ENCODE peak calls at places on chromosome 2, in five cellular contexts. R, W, O, K and G are unnamed samples.
A peak's percentile ranks its signal among the peaks of the same experiment; 100 is the strongest.

GRCh38 chr2:206045251-206045650 is 40.7 kb downstream of the INO80D start:
- DNase-seq in K (no peak), W (no peak), R (no peak), O (no peak), G (no peak)

GRCh38 chr2:166900700-166901099 is 12.4 kb downstream of the XIRP2 start:
- DNase-seq in W (no peak), O (no peak), R (no peak), K (no peak), G (peak; percentile 67)

GRCh38 chr2:182103531-182103930 is 117.9 kb downstream of the PPP1R1C start:
- DNase-seq in R (no peak), O (no peak), K (no peak), W (no peak), G (no peak)

GRCh38 chr2:217331577-217332139 is 471.8 kb upstream of the TNP1 start:
- DNase-seq in R (no peak), O (no peak), W (no peak), K (no peak), G (peak; percentile 99)

GRCh38 chr2:193584522-193584938 is 1389.8 kb upstream of the TMEFF2 start:
- DNase-seq in O (peak; percentile 51), K (no peak), W (peak; percentile 15), R (peak; percentile 15), G (peak; percentile 71)

GRCh38 chr2:60556441-60556997 is 3.1 kb upstream of the BCL11A start:
- DNase-seq in W (no peak), R (no peak), K (no peak), O (no peak), G (no peak)

GRCh38 chr2:120438301-120439066 is 92.5 kb downstream of the INHBB start:
- DNase-seq in K (no peak), O (no peak), W (no peak), R (no peak), G (no peak)

GRCh38 chr2:179307972-179308371 is 43.3 kb upstream of the SESTD1 start:
- DNase-seq in R (no peak), O (no peak), K (no peak), W (no peak), G (no peak)

GRCh38 chr2:22798389-22798788 is 586.6 kb upstream of the KLHL29 start:
- DNase-seq in W (no peak), R (no peak), O (no peak), K (no peak), G (no peak)

GRCh38 chr2:232982926-232983668 is 30.0 kb downstream of the NGEF start:
- DNase-seq in W (peak; percentile 5), K (no peak), O (peak; percentile 77), R (no peak), G (no peak)

GRCh38 chr2:132974477-132975050 is 304.6 kb upstream of the LYPD1 start:
- DNase-seq in K (no peak), O (no peak), W (no peak), R (no peak), G (no peak)

GRCh38 chr2:237478969-237479368 is 8.1 kb upstream of the MLPH start:
- DNase-seq in K (no peak), W (no peak), O (no peak), R (no peak), G (no peak)

GRCh38 chr2:161570424-161571050 is 53.7 kb upstream of the SLC4A10 start:
- DNase-seq in K (no peak), W (no peak), O (no peak), R (no peak), G (peak; percentile 10)

GRCh38 chr2:44543773-44544725 is 182.3 kb downstream of the CAMKMT start:
- DNase-seq in R (no peak), K (no peak), W (no peak), O (no peak), G (no peak)

GRCh38 chr2:209721497-209721896 is 50.1 kb upstream of the UNC80 start:
- DNase-seq in W (no peak), O (no peak), R (no peak), K (no peak), G (no peak)

GRCh38 chr2:37168217-37168981 is 11.6 kb upstream of the EIF2AK2 start:
- DNase-seq in K (no peak), O (peak; percentile 64), W (peak; percentile 61), R (peak; percentile 42), G (peak; percentile 55)

GRCh38 chr2:23703037-23703582 is 223.8 kb downstream of the ATAD2B start:
- DNase-seq in K (no peak), O (peak; percentile 41), W (no peak), R (no peak), G (no peak)

GRCh38 chr2:97998431-97998830 is 2.7 kb upstream of the TMEM131 start:
- DNase-seq in O (no peak), W (no peak), R (no peak), K (no peak), G (no peak)

GRCh38 chr2:28449489-28450395 is 46.1 kb upstream of the PLB1 start:
- DNase-seq in K (no peak), W (peak; percentile 60), R (peak; percentile 21), O (no peak), G (no peak)

GRCh38 chr2:173134703-173135102 is 59.1 kb downstream of the MAP3K20 start:
- DNase-seq in W (no peak), K (no peak), R (no peak), O (no peak), G (no peak)

GRCh38 chr2:170929686-170930050 is 615 bp downstream of the GORASP2 start:
- DNase-seq in R (no peak), K (no peak), W (peak; percentile 79), O (peak; percentile 78), G (peak; percentile 67)

GRCh38 chr2:170380267-170380666 is 202.3 kb downstream of the MYO3B start:
- DNase-seq in K (no peak), O (no peak), W (no peak), R (no peak), G (no peak)

GRCh38 chr2:30782124-30782523 is 25.1 kb downstream of the CAPN13 start:
- DNase-seq in W (no peak), R (no peak), K (no peak), O (no peak), G (no peak)

GRCh38 chr2:96872591-96873349 is 2.9 kb upstream of the SEMA4C start:
- DNase-seq in R (no peak), K (no peak), W (peak; percentile 75), O (no peak), G (no peak)

GRCh38 chr2:78070693-78071092 is 548.5 kb upstream of the LRRTM4 start:
- DNase-seq in R (no peak), K (no peak), W (no peak), O (no peak), G (no peak)

GRCh38 chr2:172437419-172438063 is 10.2 kb downstream of the ITGA6 start:
- DNase-seq in K (peak; percentile 16), W (no peak), R (no peak), O (no peak), G (no peak)

GRCh38 chr2:58350484-58350883 is 109.4 kb upstream of the FANCL start:
- DNase-seq in K (peak; percentile 21), O (no peak), W (no peak), R (no peak), G (no peak)

GRCh38 chr2:102481931-102482330 is 8.9 kb downstream of the SLC9A4 start:
- DNase-seq in R (no peak), K (no peak), W (no peak), O (no peak), G (no peak)

GRCh38 chr2:239283961-239284801 is 116.6 kb downstream of the HDAC4 start:
- DNase-seq in W (no peak), O (peak; percentile 66), R (no peak), K (no peak), G (no peak)
- TF ChIP-seq EZH2 in W (no peak), O (no peak), R (no peak), K (no peak), G (no peak)

GRCh38 chr2:26457695-26458364 is 20.1 kb downstream of the OTOF start:
- DNase-seq in W (no peak), K (no peak), O (no peak), R (no peak), G (no peak)
- TF ChIP-seq SP1 in W (no peak), K (no peak), O (no peak), R (no peak), G (no peak)

DNA sequence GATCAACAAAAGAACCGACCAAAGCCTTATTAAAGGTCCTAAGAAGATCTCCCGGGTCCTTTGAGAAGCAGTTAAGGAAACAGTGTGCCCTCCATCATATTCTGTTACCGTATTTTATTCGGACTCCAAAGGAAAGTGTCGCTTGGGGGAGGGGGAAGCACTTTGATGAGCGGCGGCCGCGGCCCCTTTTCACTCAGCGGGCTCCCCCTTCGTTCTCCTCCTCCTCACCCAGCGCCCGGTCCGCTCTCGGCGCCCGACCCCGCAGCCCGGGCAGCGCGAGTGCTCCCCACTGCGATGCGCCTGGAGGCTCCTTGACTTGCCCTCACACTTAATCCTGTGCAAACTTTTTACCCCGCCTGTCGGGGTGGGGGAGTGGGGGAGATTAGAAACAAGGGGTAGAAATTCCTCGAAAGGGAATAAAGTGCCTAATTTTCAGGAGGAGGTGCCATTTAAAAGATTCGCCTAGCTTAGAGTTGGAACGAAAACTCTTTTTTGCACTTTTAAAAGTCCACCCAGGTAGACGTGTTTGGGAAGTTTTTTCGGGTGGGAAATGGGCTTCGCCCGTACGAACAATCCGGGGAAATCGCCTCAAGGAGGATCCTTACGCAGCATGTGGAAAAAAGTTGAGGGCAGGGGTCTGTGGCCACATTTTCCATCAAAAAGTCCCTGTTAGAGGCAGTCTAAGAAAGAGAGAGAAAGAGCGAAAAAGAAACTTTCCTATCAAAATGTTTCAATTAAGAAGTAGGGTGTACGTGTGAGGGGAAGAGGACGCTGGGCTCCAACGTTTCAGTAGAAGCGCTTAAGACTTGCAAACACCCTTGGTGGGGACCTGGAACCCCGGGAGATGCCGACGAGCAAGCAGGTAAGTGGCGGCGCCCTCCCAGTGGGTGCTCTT is 1.1 kb upstream of the OTX1 start:
- DNase-seq in W (no peak), K (no peak), R (no peak), O (peak; percentile 76), G (no peak)
- TF ChIP-seq EZH2 in W (no peak), K (no peak), R (no peak), O (peak; percentile 79), G (no peak)

DNA sequence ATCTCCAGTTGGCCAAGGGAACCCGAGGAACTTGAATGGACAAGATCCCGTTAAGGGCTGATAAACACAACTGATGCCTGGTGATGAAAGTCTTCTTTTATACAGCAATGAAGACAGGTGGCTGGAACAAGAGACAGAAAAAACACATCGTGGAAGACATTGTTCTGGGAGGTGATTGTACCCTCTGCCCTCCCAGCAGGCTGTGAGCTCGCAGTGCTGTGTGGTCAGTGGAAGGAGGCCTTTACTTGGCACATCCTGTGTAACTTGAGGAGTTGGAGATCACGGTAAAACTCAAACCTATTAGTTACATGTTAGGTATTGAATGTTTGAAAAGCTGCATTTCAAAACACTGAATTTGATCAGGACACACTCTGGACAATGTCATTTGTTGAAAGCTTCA is 249.9 kb upstream of the EPAS1 start:
- DNase-seq in O (no peak), R (no peak), W (no peak), K (no peak), G (no peak)
- TF ChIP-seq SP1 in O (no peak), R (no peak), W (no peak), K (no peak), G (no peak)